ENCODE peak calls at places on chromosomes 16 and 17, in five cellular contexts. I is astrocyte, W is cardiac fibroblast, T is HCT116, Z is Caco-2. S is an unnamed sample.

GRCh38 chr17:18004901-18005305 is 32.2 kb downstream of the DRC3 start:
- DNase-seq in W (no peak), I (no peak), T (no peak), Z (peak; percentile 43), S (no peak)

GRCh38 chr17:63542942-63543821 is 7.1 kb upstream of the DCAF7 start:
- DNase-seq in I (no peak), W (no peak), T (no peak), Z (no peak), S (no peak)

GRCh38 chr16:3101018-3101840 is 2.1 kb upstream of the ZSCAN10 start:
- DNase-seq in T (no peak), Z (peak; percentile 50), W (peak; percentile 37), I (no peak), S (peak; percentile 39)

GRCh38 chr16:87437911-87438610 is 45.9 kb downstream of the MAP1LC3B start:
- DNase-seq in I (no peak), T (no peak), Z (no peak), W (no peak), S (no peak)

GRCh38 chr16:20241321-20241720 is 86.0 kb downstream of the GP2 start:
- DNase-seq in W (no peak), I (no peak), T (no peak), Z (no peak), S (no peak)

GRCh38 chr16:82609140-82609539 is 17.6 kb upstream of the CDH13 start:
- DNase-seq in I (no peak), W (no peak), Z (no peak), T (no peak), S (no peak)

GRCh38 chr17:49018116-49018612 is 21.0 kb downstream of the IGF2BP1 start:
- DNase-seq in Z (peak; percentile 62), W (no peak), I (no peak), T (no peak), S (no peak)

GRCh38 chr16:28210979-28211505 is 723 bp downstream of the XPO6 start:
- DNase-seq in W (peak; percentile 64), Z (peak; percentile 66), T (no peak), I (peak; percentile 41), S (peak; percentile 72)

GRCh38 chr16:48574766-48575165 is 35.2 kb downstream of the N4BP1 start:
- DNase-seq in W (no peak), Z (no peak), I (no peak), T (no peak), S (no peak)

GRCh38 chr16:86199182-86199581 is 300.2 kb downstream of the IRF8 start:
- DNase-seq in Z (no peak), W (no peak), T (no peak), I (no peak), S (no peak)

GRCh38 chr16:46673320-46674013 is 15.5 kb downstream of the VPS35 start:
- DNase-seq in W (peak; percentile 81), I (peak; percentile 31), T (peak; percentile 51), Z (peak; percentile 67), S (peak; percentile 66)

GRCh38 chr16:67186550-67186950 is 2.8 kb upstream of the MATCAP1 start:
- DNase-seq in T (no peak), I (no peak), W (no peak), Z (peak; percentile 67), S (no peak)

GRCh38 chr16:21603920-21604319 is 4.5 kb downstream of the METTL9 start:
- DNase-seq in I (peak; percentile 19), Z (peak; percentile 9), T (no peak), W (no peak), S (peak; percentile 63)

GRCh38 chr17:6857336-6857735 is 25.8 kb upstream of the TEKT1 start:
- DNase-seq in Z (no peak), I (no peak), T (no peak), W (no peak), S (no peak)

GRCh38 chr17:6857904-6858303 is 26.4 kb upstream of the TEKT1 start:
- DNase-seq in W (no peak), T (no peak), I (no peak), Z (no peak), S (no peak)

GRCh38 chr17:6856054-6856453 is 24.5 kb upstream of the TEKT1 start:
- DNase-seq in I (no peak), Z (no peak), W (no peak), T (no peak), S (no peak)

DNA sequence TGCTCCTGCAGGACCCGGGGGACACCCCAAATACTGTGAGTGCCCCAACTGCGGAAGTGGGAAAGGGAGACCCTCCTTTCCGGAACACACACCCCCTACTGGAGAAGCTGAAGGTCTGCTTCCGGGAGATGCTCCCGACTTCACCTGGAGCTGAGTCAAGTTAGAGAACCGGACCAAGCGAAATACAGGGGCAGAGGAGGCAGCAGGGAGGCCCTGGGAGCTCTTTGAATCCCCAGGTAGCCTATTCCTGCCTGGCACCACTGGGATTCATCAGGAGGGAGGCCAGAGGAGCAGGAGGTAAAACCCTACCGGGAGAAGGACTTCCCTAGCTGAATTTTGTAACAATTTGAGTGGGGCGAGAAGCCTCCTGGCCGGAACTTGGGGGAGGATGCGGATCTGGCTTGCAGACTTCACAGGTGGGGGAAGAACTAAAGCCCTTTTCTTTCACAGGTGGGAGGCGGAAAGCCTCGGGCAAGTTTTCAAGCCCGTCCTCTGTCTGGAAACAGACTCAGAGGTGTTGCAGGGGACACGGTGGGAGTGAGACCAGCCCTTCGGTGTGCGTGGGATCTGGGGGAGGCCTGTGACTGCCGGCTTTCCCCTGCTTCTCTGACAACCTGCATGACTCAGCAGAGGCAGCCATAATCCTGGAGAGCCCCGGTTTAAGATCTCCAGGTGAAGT is 22.4 kb upstream of the TEKT1 start:
- DNase-seq in T (peak; percentile 68), I (no peak), Z (peak; percentile 5), W (no peak), S (no peak)
- TF ChIP-seq CTCF in T (peak; percentile 79), I (no peak), Z (no peak), W (peak; percentile 27), S (peak; percentile 29)

GRCh38 chr16:83995756-83996155 is 27.7 kb downstream of the NECAB2 start:
- DNase-seq in W (no peak), Z (peak; percentile 22), T (peak; percentile 18), I (no peak), S (no peak)
- H3K4me3 ChIP-seq in W (no peak overlapping the region), Z (no peak overlapping the region), T (no peak overlapping the region), I (no peak overlapping the region), S (no peak overlapping the region)

GRCh38 chr17:32941419-32942032 is 13.6 kb downstream of the TMEM98 start:
- DNase-seq in Z (no peak), I (no peak), T (no peak), W (no peak), S (no peak)
- TF ChIP-seq CTCF in Z (peak; percentile 64), I (peak; percentile 28), T (peak; percentile 37), W (peak; percentile 24), S (peak; percentile 34)

GRCh38 chr17:44558349-44559287 is 1.3 kb downstream of the FZD2 start:
- DNase-seq in I (no peak), W (no peak), T (no peak), Z (no peak), S (no peak)

GRCh38 chr17:44557653-44558285 is 485 bp downstream of the FZD2 start:
- DNase-seq in W (peak; percentile 58), I (peak; percentile 69), T (no peak), Z (peak; percentile 21), S (peak; percentile 48)

GRCh38 chr17:44559288-44560249 is 2.3 kb downstream of the FZD2 start:
- DNase-seq in T (no peak), Z (no peak), W (no peak), I (no peak), S (no peak)

GRCh38 chr17:44564429-44564828 is 7.1 kb downstream of the FZD2 start:
- DNase-seq in W (no peak), Z (no peak), T (no peak), I (no peak), S (no peak)

DNA sequence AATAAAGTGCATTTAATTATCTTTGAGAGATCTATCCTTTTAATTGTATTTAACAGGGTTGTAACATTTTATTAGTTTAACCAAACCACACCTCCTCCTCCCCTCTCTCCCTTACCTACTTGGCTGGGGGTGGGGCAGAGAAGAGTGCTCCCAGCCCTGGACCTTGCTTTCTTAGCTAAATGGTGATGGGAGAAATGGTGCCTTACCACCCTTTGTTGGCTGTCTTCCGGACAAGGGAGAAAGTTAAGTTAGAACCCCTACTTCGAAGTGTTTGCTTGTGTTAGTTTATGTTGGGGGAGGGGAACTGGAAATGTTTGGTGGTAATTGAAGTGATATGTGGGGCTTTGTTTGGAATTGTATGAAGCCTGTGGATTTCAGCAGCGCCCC is 3.9 kb downstream of the FZD2 start:
- DNase-seq in I (no peak), Z (no peak), W (no peak), T (no peak), S (no peak)
- H3K4me3 ChIP-seq in I (peak overlapping the region; percentile 76), Z (no peak overlapping the region), W (no peak overlapping the region), T (no peak overlapping the region), S (no peak overlapping the region)

GRCh38 chr17:35766903-35767510 is 6.3 kb downstream of the C17orf50 start:
- DNase-seq in T (no peak), I (no peak), Z (peak; percentile 53), W (peak; percentile 68), S (peak; percentile 58)
- TF ChIP-seq CTCF in T (peak; percentile 58), I (peak; percentile 60), Z (peak; percentile 54), W (peak; percentile 65), S (peak; percentile 74)

GRCh38 chr17:81285894-81286293 is 9.2 kb downstream of the SLC38A10 start:
- DNase-seq in Z (no peak), T (no peak), I (no peak), W (no peak), S (no peak)
- H3K4me3 ChIP-seq in Z (no peak overlapping the region), T (no peak overlapping the region), I (no peak overlapping the region), W (no peak overlapping the region), S (no peak overlapping the region)

GRCh38 chr17:75515523-75516254 is at the start of gene CASKIN2:
- DNase-seq in W (peak; percentile 94), Z (peak; percentile 99), T (peak; percentile 88), I (peak; percentile 65), S (peak; percentile 78)
- TF ChIP-seq CTCF in W (peak; percentile 63), Z (peak; percentile 99), T (peak; percentile 100), I (peak; percentile 71), S (no peak)

DNA sequence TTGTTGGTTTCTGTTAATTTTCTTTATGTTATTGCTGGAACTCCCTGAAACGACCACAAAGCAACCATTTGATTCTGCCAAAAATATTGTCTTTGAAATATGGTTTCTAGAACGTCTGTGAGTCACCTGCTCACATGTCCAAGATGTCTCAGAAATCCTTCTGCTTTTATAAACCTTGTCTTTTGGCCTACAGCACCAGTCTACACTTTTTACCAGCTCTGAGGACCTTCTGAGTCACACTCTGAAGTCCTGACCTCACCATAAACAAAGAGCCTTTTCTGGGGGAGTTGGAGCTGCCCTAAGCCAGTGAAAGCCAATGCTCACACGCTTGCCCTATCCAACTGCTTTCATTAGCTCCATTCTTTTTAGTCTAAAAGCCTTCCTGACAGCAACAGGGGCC is 55.5 kb downstream of the GRIN2A start:
- DNase-seq in I (peak; percentile 97), W (no peak), Z (no peak), T (no peak), S (peak; percentile 87)
- H3K4me3 ChIP-seq in I (no peak overlapping the region), W (no peak overlapping the region), Z (no peak overlapping the region), T (no peak overlapping the region), S (no peak overlapping the region)